ENCODE peak calls at places on chromosome 19, in eight cellular contexts. Y is AG04450, Z is cardiac muscle cell, O is RWPE1, A is transverse colon, P is heart left ventricle, B is dorsolateral prefrontal cortex, F is heart right ventricle. H is an unnamed sample.
A peak's percentile ranks its signal among the peaks of the same experiment; 100 is the strongest.

GRCh38 chr19:43575955-43576451 is 402 bp downstream of the PINLYP start:
- DNase-seq in Z (no peak), P (no peak), A (no peak), B (no peak), Y (no peak), O (no peak), F (no peak), H (no peak)

GRCh38 chr19:44635581-44636438 is 7.9 kb upstream of the PVR start:
- DNase-seq in O (no peak), B (no peak), F (no peak), Z (no peak), A (no peak), P (no peak), Y (no peak), H (no peak)

GRCh38 chr19:30873691-30874090 is 475.5 kb downstream of the TSHZ3 start:
- DNase-seq in F (no peak), B (no peak), Z (no peak), Y (no peak), P (no peak), A (no peak), O (no peak), H (no peak)

GRCh38 chr19:29576761-29577661 is 29.1 kb upstream of the POP4 start:
- DNase-seq in F (no peak), P (no peak), Y (no peak), B (no peak), O (no peak), A (no peak), Z (no peak), H (no peak)

GRCh38 chr19:48194041-48194871 is 23.8 kb downstream of the ZSWIM9 start:
- DNase-seq in B (no peak), A (no peak), Z (peak; percentile 28), F (no peak), O (no peak), P (no peak), Y (no peak), H (no peak)

GRCh38 chr19:35251456-35251855 is 2.7 kb downstream of the LSR start:
- DNase-seq in A (no peak), O (no peak), B (no peak), Y (no peak), F (no peak), P (no peak), Z (no peak), H (no peak)

GRCh38 chr19:42081584-42082258 is 5.8 kb downstream of the ZNF574 start:
- DNase-seq in O (peak; percentile 27), Y (no peak), F (no peak), B (no peak), P (no peak), A (no peak), Z (no peak), H (no peak)

GRCh38 chr19:39282021-39282420 is 13.8 kb downstream of the IFNL2 start:
- DNase-seq in F (no peak), O (no peak), B (no peak), Z (no peak), Y (no peak), P (no peak), A (no peak), H (no peak)

GRCh38 chr19:35236638-35237400 is 8.3 kb upstream of the FAM187B start:
- DNase-seq in A (peak; percentile 28), B (no peak), P (no peak), O (no peak), F (no peak), Y (no peak), Z (no peak), H (no peak)

GRCh38 chr19:17049711-17050280 is 23.2 kb upstream of the CPAMD8 start:
- DNase-seq in B (no peak), Y (peak; percentile 41), F (no peak), P (no peak), O (peak; percentile 80), A (peak; percentile 33), Z (no peak), H (no peak)

GRCh38 chr19:6076291-6076665 is 34.0 kb downstream of the RFX2 start:
- DNase-seq in B (no peak), A (no peak), P (no peak), Z (no peak), F (no peak), O (no peak), Y (no peak), H (no peak)

GRCh38 chr19:5138606-5139594 is 170.0 kb downstream of the KDM4B start:
- DNase-seq in Y (no peak), F (peak; percentile 62), B (peak; percentile 43), A (peak; percentile 71), P (peak; percentile 80), Z (no peak), O (no peak), H (peak; percentile 66)

GRCh38 chr19:58575183-58576041 is 2.3 kb upstream of the MZF1 start:
- DNase-seq in P (peak; percentile 94), B (peak; percentile 90), O (peak; percentile 83), F (peak; percentile 91), Z (peak; percentile 95), A (peak; percentile 89), Y (peak; percentile 75), H (peak; percentile 68)

GRCh38 chr19:11410682-11411081 is 8.4 kb downstream of the RGL3 start:
- DNase-seq in F (no peak), Z (no peak), A (no peak), P (no peak), O (no peak), B (no peak), Y (no peak), H (no peak)

GRCh38 chr19:16366433-16367268 is 42.0 kb downstream of the KLF2 start:
- DNase-seq in F (no peak), O (no peak), Y (no peak), A (no peak), Z (no peak), P (no peak), B (no peak), H (no peak)

GRCh38 chr19:51070334-51070886 is 5.5 kb upstream of the KLK13 start:
- DNase-seq in Z (no peak), B (no peak), O (no peak), F (no peak), Y (no peak), P (no peak), A (no peak), H (no peak)

GRCh38 chr19:44552324-44552723 is 22.8 kb upstream of the CEACAM20 start:
- DNase-seq in B (no peak), P (no peak), A (peak; percentile 26), Y (no peak), O (no peak), Z (peak; percentile 14), F (no peak), H (no peak)

GRCh38 chr19:33795370-33796163 is 1.1 kb upstream of the KCTD15 start:
- DNase-seq in F (peak; percentile 91), Z (peak; percentile 95), Y (no peak), O (peak; percentile 82), B (peak; percentile 52), A (peak; percentile 82), P (peak; percentile 93), H (no peak)

GRCh38 chr19:41321600-41322270 is 11.8 kb downstream of the CCDC97 start:
- DNase-seq in A (peak; percentile 41), O (no peak), P (peak; percentile 60), Z (peak; percentile 66), F (no peak), B (no peak), Y (no peak), H (no peak)

GRCh38 chr19:10412257-10412977 is 7.9 kb upstream of the PDE4A start:
- DNase-seq in P (no peak), B (no peak), O (no peak), A (no peak), F (no peak), Y (no peak), Z (no peak), H (no peak)

GRCh38 chr19:33334271-33334670 is 31.9 kb upstream of the CEBPA start:
- DNase-seq in F (no peak), A (no peak), B (no peak), Y (no peak), O (no peak), Z (no peak), P (no peak), H (no peak)

DNA sequence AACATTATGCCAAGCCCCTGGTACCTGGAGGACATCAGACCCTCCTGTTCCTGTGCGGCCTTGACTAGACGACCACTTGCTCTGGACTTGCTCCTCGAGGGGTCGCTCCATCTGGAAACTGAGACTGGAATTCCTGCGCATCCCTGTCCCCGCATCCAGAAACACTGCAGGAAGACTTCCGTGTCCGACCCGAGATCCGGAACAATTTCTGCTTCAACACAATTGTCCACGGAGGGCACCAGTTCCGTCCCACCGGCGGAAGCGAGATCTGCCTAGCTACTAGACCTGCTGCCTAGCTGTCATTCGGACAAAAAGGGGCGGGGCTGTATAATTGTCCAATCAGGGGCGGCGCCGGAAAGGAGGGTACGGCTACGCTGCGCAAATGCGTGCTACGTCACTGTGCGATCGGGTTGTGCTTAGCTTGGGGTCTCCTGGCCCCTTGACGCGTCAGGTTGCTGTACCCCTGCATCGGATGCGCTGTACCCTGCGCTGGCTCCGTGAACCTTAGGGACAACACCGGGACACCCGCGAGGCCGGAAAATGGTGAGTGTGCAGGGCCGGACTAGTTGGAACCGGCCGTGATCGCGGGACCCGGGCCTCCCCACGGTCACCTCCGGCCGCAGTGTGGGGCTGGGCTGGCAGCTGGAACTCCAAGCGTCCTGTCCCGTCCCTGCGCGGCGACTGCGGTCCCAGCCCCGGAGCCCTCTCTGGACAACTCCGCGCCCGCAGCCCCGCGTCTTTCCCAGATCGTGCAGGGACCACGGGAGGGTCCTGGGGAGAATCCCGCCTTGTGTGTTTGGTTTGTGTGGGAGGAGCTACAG is at the start of the genes ZNF490 and ZNF791:
- DNase-seq in P (peak; percentile 97), A (peak; percentile 99), O (peak; percentile 99), B (peak; percentile 98), F (peak; percentile 99), Z (peak; percentile 99), Y (peak; percentile 93), H (peak; percentile 97)
- TF ChIP-seq CTCF in P (no peak), A (no peak), O (no peak), B (peak; percentile 17), F (no peak), Z (peak; percentile 12), Y (peak; percentile 8), H (no peak)

DNA sequence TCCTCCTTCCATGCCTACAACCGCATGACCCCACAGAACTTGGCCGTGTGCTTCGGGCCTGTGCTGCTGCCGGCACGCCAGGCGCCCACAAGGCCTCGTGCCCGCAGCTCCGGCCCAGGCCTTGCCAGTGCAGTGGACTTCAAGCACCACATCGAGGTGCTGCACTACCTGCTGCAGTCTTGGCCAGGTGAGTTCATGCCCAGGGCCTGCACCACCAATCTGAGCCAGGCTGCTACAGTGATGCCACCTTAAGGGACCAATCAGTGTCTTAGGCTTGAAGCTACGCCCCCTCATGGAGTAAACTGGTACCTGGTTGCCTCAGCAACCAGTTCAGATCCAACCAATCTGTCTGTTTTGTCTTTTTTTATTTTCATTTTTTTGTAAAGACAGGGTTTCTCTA is 5.2 kb downstream of the SYDE1 start:
- DNase-seq in Y (no peak), F (no peak), P (no peak), B (no peak), O (no peak), A (no peak), Z (no peak), H (no peak)
- TF ChIP-seq CTCF in Y (peak; percentile 9), F (no peak), P (no peak), B (no peak), O (no peak), A (no peak), Z (no peak), H (no peak)

GRCh38 chr19:37925212-37925611 is 18.2 kb downstream of the SIPA1L3 start:
- DNase-seq in Y (no peak), P (peak; percentile 20), O (no peak), B (no peak), A (no peak), F (no peak), Z (no peak), H (no peak)
- TF ChIP-seq CTCF in Y (no peak), P (no peak), O (no peak), B (no peak), A (no peak), F (no peak), Z (no peak), H (no peak)

GRCh38 chr19:52622261-52622660 is 15.9 kb downstream of the ZNF83 start:
- DNase-seq in A (no peak), B (no peak), F (no peak), Z (peak; percentile 9), Y (no peak), O (no peak), P (no peak), H (no peak)
- TF ChIP-seq CTCF in A (no peak), B (no peak), F (no peak), Z (no peak), Y (no peak), O (no peak), P (no peak), H (no peak)

H was measured in HFF-Myc.